ENCODE peak calls at places on chromosomes 5 and 9, in four cellular contexts. Y, K, L and H are unnamed samples.

GRCh38 chr5:126872558-126873349 is 95.8 kb downstream of the LMNB1 start:
- DNase-seq in Y (no peak), K (no peak), L (no peak), H (no peak)

GRCh38 chr5:37417347-37417746 is 38.2 kb downstream of the WDR70 start:
- DNase-seq in Y (no peak), K (no peak), L (no peak), H (no peak)

GRCh38 chr9:98287383-98287782 is 31.9 kb upstream of the TBC1D2 start:
- DNase-seq in Y (no peak), K (no peak), L (no peak), H (no peak)

GRCh38 chr9:99264070-99264469 is 42.0 kb downstream of the SEC61B start:
- DNase-seq in Y (no peak), K (no peak), L (no peak), H (no peak)

GRCh38 chr5:97874491-97874890 is 691.4 kb upstream of the RIOK2 start:
- DNase-seq in Y (no peak), K (no peak), L (no peak), H (no peak)

GRCh38 chr5:180130291-180130869 is 58.8 kb upstream of the RNF130 start:
- DNase-seq in Y (peak), K (no peak), L (peak), H (no peak)

GRCh38 chr9:113953541-113953940 is 77.4 kb downstream of the ZNF618 start:
- DNase-seq in Y (no peak), K (no peak), L (no peak), H (no peak)

GRCh38 chr5:140672455-140673186 is 755 bp downstream of the DND1 start:
- DNase-seq in Y (no peak), K (no peak), L (no peak), H (peak)

GRCh38 chr9:89919171-89919681 is 314.4 kb downstream of the GADD45G start:
- DNase-seq in Y (no peak), K (no peak), L (no peak), H (no peak)

GRCh38 chr9:3827175-3827574 is 301.4 kb upstream of the RFX3 start:
- DNase-seq in Y (peak), K (no peak), L (peak), H (no peak)

GRCh38 chr5:76457685-76458491 is 54.8 kb downstream of the IQGAP2 start:
- DNase-seq in Y (no peak), K (no peak), L (no peak), H (no peak)

GRCh38 chr9:35490910-35491465 is 1.1 kb downstream of the RUSC2 start:
- DNase-seq in Y (no peak), K (no peak), L (no peak), H (no peak)

GRCh38 chr9:69412741-69413150 is 87.7 kb downstream of the ENTREP1 start:
- DNase-seq in Y (peak), K (peak), L (no peak), H (peak)

GRCh38 chr5:60355181-60355580 is 344.8 kb downstream of the DEPDC1B start:
- DNase-seq in Y (no peak), K (no peak), L (no peak), H (no peak)

GRCh38 chr9:673264-673965 is 168.1 kb upstream of the DMRT1 start:
- DNase-seq in Y (no peak), K (no peak), L (no peak), H (no peak)
- H3K27ac ChIP-seq in Y (no peak), K (no peak), L (peak), H (peak)

GRCh38 chr5:26012078-26012477 is 1026.3 kb downstream of the CDH9 start:
- DNase-seq in Y (no peak), K (no peak), L (no peak), H (no peak)

GRCh38 chr5:26003966-26004365 is 1034.4 kb downstream of the CDH9 start:
- DNase-seq in Y (no peak), K (no peak), L (no peak), H (no peak)

GRCh38 chr5:26009742-26010141 is 1028.6 kb downstream of the CDH9 start:
- DNase-seq in Y (no peak), K (no peak), L (no peak), H (no peak)
- H3K27ac ChIP-seq in Y (no peak), K (no peak), L (no peak), H (no peak)

GRCh38 chr5:145520335-145520734 is 314.8 kb downstream of the PRELID2 start:
- DNase-seq in Y (no peak), K (no peak), L (no peak), H (no peak)

GRCh38 chr5:145521066-145521465 is 314.1 kb downstream of the PRELID2 start:
- DNase-seq in Y (no peak), K (no peak), L (no peak), H (no peak)

DNA sequence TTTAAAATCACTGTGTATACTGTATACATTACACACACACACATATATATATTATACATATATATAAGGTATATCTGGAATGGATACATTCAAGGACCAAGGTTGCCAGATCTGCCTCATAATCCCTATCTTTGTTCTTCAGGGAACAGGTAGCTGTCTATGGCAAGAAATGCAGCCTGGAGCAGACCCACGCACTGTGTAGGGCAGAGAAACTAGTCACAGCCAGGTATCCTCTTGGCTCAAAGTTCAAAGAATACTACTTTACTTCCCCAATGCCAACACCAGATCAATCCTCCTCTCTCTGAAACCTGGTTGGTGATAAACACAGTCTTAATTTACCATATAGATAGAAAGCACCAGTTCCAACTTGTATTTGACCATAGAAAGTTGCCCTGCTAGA is 313.6 kb downstream of the PRELID2 start:
- DNase-seq in Y (no peak), K (no peak), L (no peak), H (no peak)
- H3K27ac ChIP-seq in Y (no peak), K (no peak), L (no peak), H (no peak)

DNA sequence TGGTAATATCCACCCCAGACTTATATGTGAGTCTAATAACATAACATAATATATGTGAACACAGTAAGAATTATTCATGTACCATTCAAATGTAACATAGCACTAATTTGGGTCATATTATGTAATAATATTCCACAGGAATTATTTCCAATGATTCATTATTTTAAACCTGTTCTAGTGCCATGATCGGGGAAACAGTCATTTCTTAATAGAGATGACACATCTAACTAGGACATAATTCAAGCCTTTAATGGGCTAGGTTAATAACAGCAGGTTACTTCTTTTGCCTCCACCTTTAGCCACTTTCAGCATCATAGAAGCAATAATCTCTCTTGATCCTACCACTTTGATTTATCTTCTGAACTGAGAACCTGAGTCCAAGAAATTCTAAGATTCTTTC is 12.3 kb downstream of the SPINK9 start:
- DNase-seq in Y (no peak), K (no peak), L (no peak), H (no peak)
- H3K27ac ChIP-seq in Y (no peak), K (no peak), L (no peak), H (no peak)

DNA sequence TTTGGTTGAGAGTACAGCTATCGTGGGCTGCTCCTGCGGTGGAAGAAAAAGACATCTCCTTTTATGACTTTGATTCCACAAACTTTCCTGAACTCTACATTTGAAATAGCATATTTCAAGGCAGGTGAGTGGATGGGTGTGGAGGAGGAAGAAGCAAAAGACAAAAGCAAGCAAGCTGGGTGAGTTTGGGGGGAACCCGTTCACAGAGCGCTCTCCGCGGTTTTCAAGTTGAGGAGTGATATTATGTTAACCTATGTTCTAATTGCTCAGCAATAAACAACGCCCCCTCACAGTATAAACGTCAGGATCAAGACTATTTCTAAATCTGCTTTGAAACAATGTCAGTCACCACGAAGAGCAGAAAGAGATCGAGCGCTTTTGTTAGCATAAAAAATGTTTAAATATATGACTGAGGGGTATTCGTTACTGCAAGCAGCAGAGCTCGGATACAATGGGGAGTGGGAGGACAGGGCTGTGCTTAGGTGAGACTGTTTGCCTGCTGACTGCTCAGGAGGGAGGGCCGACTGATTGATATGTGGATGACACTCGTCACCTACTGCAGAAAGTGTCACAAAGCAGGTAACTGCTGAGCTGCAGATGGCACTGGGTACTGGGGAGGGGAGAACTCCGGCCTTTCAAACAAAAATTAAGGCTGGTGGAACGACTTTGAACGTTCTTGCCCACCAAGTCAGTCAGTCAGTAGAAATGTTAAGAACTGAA is 236.5 kb downstream of the DRD1 start:
- DNase-seq in Y (no peak), K (no peak), L (no peak), H (no peak)
- H3K27ac ChIP-seq in Y (no peak), K (no peak), L (no peak), H (no peak)

GRCh38 chr5:143509758-143510221 is 106.3 kb upstream of the NR3C1 start:
- DNase-seq in Y (no peak), K (no peak), L (no peak), H (no peak)

GRCh38 chr5:143505934-143506333 is 102.4 kb upstream of the NR3C1 start:
- DNase-seq in Y (no peak), K (no peak), L (no peak), H (no peak)

GRCh38 chr5:143505354-143505753 is 101.9 kb upstream of the NR3C1 start:
- DNase-seq in Y (no peak), K (no peak), L (no peak), H (no peak)

GRCh38 chr5:143511736-143512135 is 108.2 kb upstream of the NR3C1 start:
- DNase-seq in Y (no peak), K (no peak), L (no peak), H (no peak)

GRCh38 chr5:143506881-143507552 is 103.5 kb upstream of the NR3C1 start:
- DNase-seq in Y (no peak), K (no peak), L (no peak), H (no peak)
- H3K27ac ChIP-seq in Y (no peak), K (no peak), L (peak), H (no peak)

DNA sequence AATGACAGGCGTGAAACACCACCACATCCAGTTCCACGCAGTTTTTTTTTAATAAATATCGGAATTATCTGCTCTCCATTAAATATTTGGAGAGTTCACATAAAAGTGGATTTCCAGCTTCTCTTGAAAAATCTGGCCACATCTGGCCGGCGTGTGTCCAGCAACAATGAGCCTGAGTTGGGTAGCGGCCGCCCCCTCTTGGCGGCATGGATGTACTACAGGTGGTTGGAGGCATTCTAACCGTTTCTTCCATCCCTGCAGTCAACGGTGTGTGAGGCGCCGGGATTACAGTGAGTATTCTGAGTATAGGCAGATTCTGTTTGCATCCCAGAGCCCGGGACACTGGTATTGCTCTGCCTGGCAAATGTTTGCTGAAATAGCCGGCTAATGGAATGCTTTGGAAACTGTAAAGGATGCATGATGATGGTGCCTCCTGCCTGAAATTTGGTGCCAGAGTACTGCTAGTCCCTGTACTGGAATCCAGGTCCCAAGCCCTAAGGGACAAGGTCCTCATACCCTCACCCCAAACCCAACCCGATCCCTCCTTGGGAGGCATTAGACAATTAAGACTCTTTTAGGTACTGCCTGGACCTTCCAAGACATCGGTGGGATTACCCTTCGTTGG is 13.6 kb upstream of the GM2A start:
- DNase-seq in Y (peak), K (peak), L (peak), H (no peak)
- H3K27ac ChIP-seq in Y (no peak), K (no peak), L (no peak), H (no peak)

GRCh38 chr9:128276008-128276573 is at the start of gene SWI5:
- DNase-seq in Y (peak), K (peak), L (peak), H (peak)

GRCh38 chr9:128274245-128274644 is 1.6 kb downstream of the GOLGA2 start:
- DNase-seq in Y (no peak), K (no peak), L (no peak), H (no peak)

GRCh38 chr9:128276574-128277270 is 646 bp downstream of the SWI5 start:
- DNase-seq in Y (no peak), K (no peak), L (no peak), H (no peak)

GRCh38 chr9:128271512-128271911 is 4.3 kb downstream of the GOLGA2 start:
- DNase-seq in Y (no peak), K (no peak), L (no peak), H (no peak)

GRCh38 chr9:128275198-128276007 is at the start of gene GOLGA2:
- DNase-seq in Y (no peak), K (peak), L (no peak), H (no peak)
- H3K27ac ChIP-seq in Y (peak), K (peak), L (peak), H (peak)